ENCODE peak calls at places on chromosomes 16 and 17, in eight cellular contexts. Z is ELR, E is HT-29, I is neural progenitor cell, R is Daoy, Y is lower lobe of right lung, C is pulmonary artery endothelial cell, T is hypothalamus. P is an unnamed sample.

GRCh38 chr17:17497845-17498520 is 1.8 kb upstream of the RASD1 start:
- DNase-seq in E (no peak), C (no peak), I (no peak), R (no peak), T (no peak), Z (no peak), Y (no peak), P (no peak)

GRCh38 chr17:83050651-83051422 is 28.6 kb upstream of the METRNL start:
- DNase-seq in Y (no peak), C (no peak), T (no peak), E (no peak), Z (no peak), I (no peak), R (no peak), P (no peak)

GRCh38 chr16:2829501-2830354 is at the start of gene ZG16B:
- DNase-seq in C (no peak), E (peak; percentile 63), T (no peak), I (no peak), R (peak; percentile 58), Z (no peak), Y (peak; percentile 42), P (no peak)

GRCh38 chr17:44948315-44948795 is 782 bp upstream of the KIF18B start:
- DNase-seq in R (no peak), I (no peak), E (no peak), Z (no peak), T (no peak), Y (no peak), C (no peak), P (no peak)

GRCh38 chr16:88430185-88430523 is 22.9 kb upstream of the ZFPM1 start:
- DNase-seq in Z (no peak), C (no peak), T (no peak), I (no peak), Y (no peak), R (no peak), E (no peak), P (no peak)

GRCh38 chr17:49214665-49215360 is 4.3 kb downstream of the ABI3 start:
- DNase-seq in E (no peak), Z (no peak), I (no peak), Y (peak; percentile 55), C (no peak), T (no peak), R (no peak), P (no peak)

GRCh38 chr16:58128721-58129096 is 472 bp downstream of the CFAP20 start:
- DNase-seq in Z (peak; percentile 38), R (peak; percentile 19), C (no peak), E (no peak), T (no peak), Y (no peak), I (peak; percentile 76), P (no peak)

GRCh38 chr16:383326-384020 is 1.7 kb upstream of the PGAP6 start:
- DNase-seq in R (peak; percentile 39), E (peak; percentile 78), Y (peak; percentile 71), T (no peak), Z (no peak), C (no peak), I (peak; percentile 67), P (no peak)

GRCh38 chr16:8571061-8571596 is 19.2 kb downstream of the TMEM114 start:
- DNase-seq in Y (no peak), C (no peak), T (no peak), E (peak; percentile 4), R (no peak), I (peak; percentile 68), Z (peak; percentile 17), P (no peak)